ENCODE peak calls at places on chromosomes 16 and 17, in nine cellular contexts. K is lower leg skin, M is body of pancreas, G is IMR-90, X is transverse colon, Z is right lobe of liver, B is GM12891, T is uterus, W is HCT116. E is an unnamed sample.

GRCh38 chr17:50297407-50297865 is 23.2 kb downstream of the TMEM92 start:
- DNase-seq in M (peak), Z (peak), W (peak), K (peak), G (peak), B (peak), T (peak), X (peak), E (peak)

GRCh38 chr16:64629622-64630021 is 492.2 kb downstream of the CDH11 start:
- DNase-seq in K (no peak), M (no peak), B (no peak), Z (no peak), X (no peak), W (no peak), G (no peak), T (no peak), E (no peak)

GRCh38 chr17:71405101-71405500 is 715.7 kb upstream of the SOX9 start:
- DNase-seq in T (no peak), K (no peak), W (no peak), G (no peak), Z (no peak), X (no peak), M (no peak), B (no peak), E (no peak)

GRCh38 chr17:19744492-19744891 is 3.6 kb downstream of the ALDH3A1 start:
- DNase-seq in Z (no peak), T (no peak), K (no peak), G (no peak), B (no peak), X (peak), W (no peak), M (no peak), E (no peak)

GRCh38 chr16:12869681-12870427 is 31.5 kb upstream of the SHISA9 start:
- DNase-seq in B (no peak), X (no peak), Z (no peak), W (no peak), T (no peak), G (no peak), M (no peak), K (no peak), E (peak)

GRCh38 chr16:78324649-78325274 is 225.3 kb downstream of the WWOX start:
- DNase-seq in M (no peak), T (no peak), B (no peak), G (no peak), X (no peak), Z (no peak), W (no peak), K (no peak), E (no peak)

GRCh38 chr17:61600621-61601020 is 9.6 kb upstream of the NACA2 start:
- DNase-seq in K (no peak), T (no peak), X (no peak), Z (no peak), W (no peak), M (no peak), G (no peak), B (no peak), E (no peak)

GRCh38 chr16:67182288-67182687 is 1.5 kb downstream of the MATCAP1 start:
- DNase-seq in X (no peak), B (no peak), W (no peak), G (peak), K (no peak), T (no peak), M (no peak), Z (no peak), E (no peak)

GRCh38 chr16:85089485-85089884 is 22.8 kb downstream of the CIBAR2 start:
- DNase-seq in G (no peak), W (no peak), Z (no peak), M (no peak), X (no peak), B (no peak), K (no peak), T (no peak), E (no peak)

GRCh38 chr17:61450641-61451537 is 1.3 kb upstream of the TBX4 start:
- DNase-seq in K (no peak), T (no peak), W (no peak), M (no peak), G (no peak), Z (no peak), B (no peak), X (no peak), E (no peak)

GRCh38 chr17:41186872-41187271 is 2.2 kb upstream of the KRTAP4-1 start:
- DNase-seq in B (no peak), W (no peak), M (no peak), G (no peak), K (no peak), T (no peak), Z (no peak), X (no peak), E (no peak)

GRCh38 chr16:72482695-72483094 is 310.7 kb upstream of the PMFBP1 start:
- DNase-seq in Z (no peak), T (no peak), K (no peak), W (no peak), B (no peak), M (no peak), X (no peak), G (no peak), E (no peak)

GRCh38 chr17:1736348-1737281 is 6.1 kb upstream of the SERPINF2 start:
- DNase-seq in T (peak), Z (peak), K (no peak), M (peak), G (peak), B (peak), W (no peak), X (peak), E (peak)

GRCh38 chr16:762049-762513 is 1.5 kb downstream of the MSLN start:
- DNase-seq in B (no peak), Z (no peak), K (no peak), G (no peak), W (no peak), X (no peak), M (no peak), T (no peak), E (no peak)

GRCh38 chr17:27494192-27495091 is 38.2 kb downstream of the KSR1 start:
- DNase-seq in M (peak), W (peak), X (peak), T (peak), Z (peak), K (peak), B (no peak), G (peak), E (peak)

GRCh38 chr16:85891033-85891775 is 7.8 kb upstream of the IRF8 start:
- DNase-seq in K (no peak), B (no peak), Z (no peak), X (no peak), M (peak), T (no peak), W (peak), G (peak), E (no peak)

GRCh38 chr17:64460955-64461354 is 12.0 kb downstream of the MILR1 start:
- DNase-seq in W (no peak), X (no peak), G (no peak), B (no peak), T (no peak), Z (no peak), M (peak), K (no peak), E (no peak)

GRCh38 chr17:39923836-39924690 is 3.3 kb downstream of the ORMDL3 start:
- DNase-seq in Z (peak), X (no peak), T (no peak), G (peak), M (no peak), K (no peak), B (no peak), W (no peak), E (no peak)

GRCh38 chr17:38674013-38674748 is 576 bp downstream of the EPOP start:
- DNase-seq in Z (peak), G (no peak), B (peak), W (no peak), M (peak), T (peak), K (no peak), X (peak), E (no peak)

GRCh38 chr16:9408297-9408696 is 316.9 kb downstream of the HAPSTR1 start:
- DNase-seq in G (no peak), Z (no peak), B (no peak), W (no peak), M (no peak), K (no peak), T (no peak), X (no peak), E (no peak)

GRCh38 chr17:15920758-15921239 is 24.1 kb upstream of the ADORA2B start:
- DNase-seq in Z (no peak), M (no peak), W (peak), K (no peak), B (no peak), G (peak), T (peak), X (peak), E (no peak)

GRCh38 chr17:41082565-41083136 is 1.3 kb upstream of the KRTAP4-7 start:
- DNase-seq in M (no peak), X (no peak), W (no peak), K (no peak), T (no peak), Z (no peak), B (no peak), G (peak), E (no peak)

GRCh38 chr16:65624696-65625095 is 502.8 kb upstream of the CDH11 start:
- DNase-seq in K (no peak), Z (no peak), X (no peak), T (no peak), G (no peak), B (no peak), M (no peak), W (no peak), E (no peak)

GRCh38 chr17:27550974-27551505 is 79.9 kb upstream of the LGALS9 start:
- DNase-seq in Z (no peak), K (no peak), X (no peak), W (no peak), M (peak), T (no peak), B (no peak), G (no peak), E (no peak)

GRCh38 chr16:84754353-84754856 is 54.6 kb downstream of the USP10 start:
- DNase-seq in W (peak), G (peak), Z (no peak), K (peak), B (peak), T (peak), X (peak), M (peak), E (peak)

GRCh38 chr16:69894675-69895074 is 56.5 kb upstream of the CLEC18A start:
- DNase-seq in B (no peak), M (no peak), G (no peak), T (no peak), X (no peak), K (no peak), W (no peak), Z (no peak), E (no peak)

GRCh38 chr17:29677139-29677834 is 54.6 kb upstream of the CORO6 start:
- DNase-seq in T (peak), Z (no peak), W (no peak), B (no peak), G (no peak), K (peak), X (no peak), M (peak), E (peak)

GRCh38 chr17:1375615-1376014 is 24.4 kb downstream of the YWHAE start:
- DNase-seq in G (no peak), W (no peak), K (no peak), Z (no peak), X (no peak), B (no peak), T (no peak), M (no peak), E (no peak)

DNA sequence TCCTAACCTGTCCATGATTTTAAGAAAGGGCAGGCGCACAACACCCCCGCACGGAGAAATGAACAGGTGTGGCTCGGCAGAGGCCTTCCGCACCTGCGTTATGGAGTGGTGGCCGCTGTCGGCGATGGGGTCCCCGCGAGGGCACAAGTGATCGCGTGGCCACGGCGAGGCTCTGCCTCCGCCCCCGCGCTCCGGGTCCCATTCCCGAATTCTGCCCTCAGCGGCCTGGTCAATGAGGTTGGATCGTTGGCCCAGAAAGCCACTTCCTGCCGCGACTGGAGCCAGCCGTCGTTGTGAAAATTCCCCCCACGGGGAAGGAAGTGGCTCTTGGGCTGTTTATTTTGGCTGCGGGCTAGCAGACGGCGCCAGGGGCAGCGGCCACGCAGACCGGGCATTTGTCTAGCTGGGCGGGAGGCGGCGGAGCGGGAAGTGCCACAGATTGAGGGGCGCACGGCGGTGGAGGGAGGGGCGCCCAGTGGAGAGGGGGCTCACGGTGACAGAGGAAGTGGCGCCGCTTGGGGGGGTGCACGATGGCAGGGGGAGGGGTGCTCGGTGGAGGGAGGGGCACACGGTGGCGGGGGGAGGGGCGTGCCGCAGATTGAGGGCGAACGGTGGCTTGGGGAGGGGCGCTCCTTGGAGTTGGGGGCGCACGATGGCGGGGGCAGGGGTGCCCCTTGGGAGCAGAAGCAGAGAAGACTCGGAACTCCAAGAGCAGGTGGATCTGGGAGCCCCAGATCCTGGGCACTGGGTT is 25.0 kb downstream of the MRC2 start:
- DNase-seq in M (peak), W (no peak), T (peak), B (no peak), G (peak), Z (peak), K (no peak), X (peak), E (no peak)
- TF ChIP-seq POLR2A in M (peak), W (no peak), T (no peak), B (no peak), G (no peak), Z (peak), K (no peak), X (no peak), E (no peak)

GRCh38 chr17:51904379-51904778 is 254.1 kb downstream of the CA10 start:
- DNase-seq in G (no peak), W (no peak), T (no peak), Z (no peak), X (no peak), K (no peak), B (no peak), M (no peak), E (no peak)

GRCh38 chr17:51909971-51910370 is 248.5 kb downstream of the CA10 start:
- DNase-seq in K (no peak), B (no peak), X (no peak), T (no peak), M (no peak), W (no peak), G (no peak), Z (no peak), E (no peak)

GRCh38 chr17:51901242-51901641 is 257.3 kb downstream of the CA10 start:
- DNase-seq in B (no peak), W (no peak), G (no peak), Z (no peak), T (no peak), X (no peak), M (no peak), K (no peak), E (no peak)

GRCh38 chr17:51908841-51909537 is 249.5 kb downstream of the CA10 start:
- DNase-seq in Z (no peak), B (no peak), G (no peak), K (no peak), X (no peak), T (no peak), M (no peak), W (no peak), E (no peak)

GRCh38 chr17:51907041-51907440 is 251.5 kb downstream of the CA10 start:
- DNase-seq in K (no peak), M (no peak), G (no peak), B (no peak), Z (no peak), X (no peak), W (no peak), T (no peak), E (no peak)
- TF ChIP-seq POLR2A in K (no peak), M (no peak), G (no peak), B (no peak), Z (no peak), X (no peak), W (no peak), T (no peak), E (no peak)

GRCh38 chr17:67994827-67995567 is 1.3 kb downstream of the C17orf58 start:
- DNase-seq in Z (no peak), K (no peak), T (peak), B (no peak), X (no peak), G (peak), W (no peak), M (peak), E (peak)
- TF ChIP-seq POLR2A in Z (no peak), K (no peak), T (no peak), B (no peak), X (no peak), G (no peak), W (no peak), M (no peak), E (no peak)

DNA sequence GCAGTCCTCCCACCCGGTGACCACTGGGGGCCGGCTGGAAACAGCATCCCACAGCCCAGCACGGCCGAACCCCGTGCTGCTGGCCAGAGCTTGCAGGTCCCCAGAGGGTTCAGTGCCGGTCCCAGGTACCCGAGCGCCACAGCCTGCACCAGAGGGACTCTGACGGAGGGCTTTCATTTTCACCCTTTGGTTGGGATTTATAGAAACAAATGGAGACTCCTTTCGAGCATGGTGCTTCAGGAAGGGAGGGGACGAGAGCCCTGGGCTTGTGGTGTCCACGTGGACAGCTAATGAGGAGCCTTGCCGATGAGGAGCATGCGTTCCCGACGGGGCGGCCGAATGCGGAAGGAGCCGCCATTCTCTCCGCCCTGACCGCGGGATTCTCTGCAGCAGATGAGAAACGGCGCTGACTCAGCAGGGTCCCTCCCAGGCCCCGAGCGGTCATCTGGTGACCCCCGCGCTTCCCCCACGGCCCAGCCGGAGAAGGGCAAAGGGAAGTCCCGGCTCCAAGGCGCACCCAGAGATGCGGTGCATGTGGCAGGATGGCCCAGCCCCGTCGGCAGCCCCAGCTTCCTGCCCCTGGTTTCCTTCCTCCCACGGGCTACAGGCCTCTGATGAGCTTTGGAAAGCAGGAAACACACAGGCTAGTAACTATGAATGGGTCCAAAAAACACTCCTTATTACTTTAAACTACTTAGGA is 9.8 kb downstream of the SLC38A10 start:
- DNase-seq in W (no peak), K (peak), X (peak), G (peak), B (peak), T (peak), Z (peak), M (peak), E (peak)
- TF ChIP-seq POLR2A in W (no peak), K (no peak), X (no peak), G (no peak), B (no peak), T (no peak), Z (no peak), M (no peak), E (no peak)

GRCh38 chr17:56845934-56846333 is 12.0 kb downstream of the DGKE start:
- DNase-seq in W (no peak), X (no peak), G (no peak), Z (no peak), T (no peak), K (no peak), M (no peak), B (no peak), E (no peak)

GRCh38 chr17:56851008-56851407 is 17.1 kb downstream of the DGKE start:
- DNase-seq in K (no peak), T (no peak), W (no peak), B (no peak), G (no peak), M (no peak), X (no peak), Z (no peak), E (no peak)

GRCh38 chr17:56850591-56850990 is 16.6 kb downstream of the DGKE start:
- DNase-seq in W (no peak), T (no peak), B (no peak), Z (no peak), K (no peak), G (no peak), M (no peak), X (no peak), E (no peak)
- TF ChIP-seq POLR2A in W (no peak), T (no peak), B (no peak), Z (no peak), K (no peak), G (no peak), M (no peak), X (no peak), E (no peak)

GRCh38 chr17:47099987-47100711 is 88.9 kb downstream of the CDC27 start:
- DNase-seq in Z (peak), G (peak), X (peak), M (peak), W (peak), K (peak), T (peak), B (peak), E (peak)
- TF ChIP-seq POLR2A in Z (peak), G (no peak), X (peak), M (peak), W (peak), K (no peak), T (peak), B (no peak), E (peak)

GRCh38 chr17:79009397-79010303 is at the start of gene CANT1:
- DNase-seq in B (peak), K (no peak), T (peak), G (peak), X (peak), M (peak), Z (peak), W (peak), E (peak)
- TF ChIP-seq POLR2A in B (peak), K (peak), T (peak), G (peak), X (peak), M (peak), Z (peak), W (no peak), E (peak)

E was measured in erythroblast.